ENCODE peak calls at places on chromosomes 11 and 22, in six cellular contexts. One of them, this sample, is unnamed.

GRCh38 chr11:123135863-123136446 is 59.1 kb downstream of the CLMP start:
- DNase-seq in CD8-positive, alpha-beta memory T cell: no peak
- DNase-seq in stimulated activated CD4-positive, alpha-beta T cell treated with anti-CD3 and anti-CD28 coated beads, Interleukin-12 subunit alpha, Interleukin-12 subunit beta, amount 100 ng/mL, for 24 hours: no peak
- DNase-seq in mammary epithelial cell: no peak
- DNase-seq in EH: no peak
- DNase-seq in cardiac septum: no peak
- DNase-seq in this sample: no peak

GRCh38 chr11:71079795-71080194 is 172.6 kb downstream of the SHANK2 start:
- DNase-seq in EH: no peak
- DNase-seq in stimulated activated CD4-positive, alpha-beta T cell treated with anti-CD3 and anti-CD28 coated beads, Interleukin-12 subunit alpha, Interleukin-12 subunit beta, amount 100 ng/mL, for 24 hours: no peak
- DNase-seq in cardiac septum: no peak
- DNase-seq in mammary epithelial cell: no peak
- DNase-seq in CD8-positive, alpha-beta memory T cell: no peak
- DNase-seq in this sample: no peak

GRCh38 chr22:36573815-36574350 is 44.9 kb upstream of the EIF3D start:
- DNase-seq in stimulated activated CD4-positive, alpha-beta T cell treated with anti-CD3 and anti-CD28 coated beads, Interleukin-12 subunit alpha, Interleukin-12 subunit beta, amount 100 ng/mL, for 24 hours: no peak
- DNase-seq in CD8-positive, alpha-beta memory T cell: no peak
- DNase-seq in mammary epithelial cell: no peak
- DNase-seq in EH: no peak
- DNase-seq in cardiac septum: no peak
- DNase-seq in this sample: no peak

GRCh38 chr22:39388261-39389011 is 11.1 kb upstream of the TAB1 start:
- DNase-seq in EH: peak
- DNase-seq in mammary epithelial cell: peak
- DNase-seq in CD8-positive, alpha-beta memory T cell: peak
- DNase-seq in stimulated activated CD4-positive, alpha-beta T cell treated with anti-CD3 and anti-CD28 coated beads, Interleukin-12 subunit alpha, Interleukin-12 subunit beta, amount 100 ng/mL, for 24 hours: peak
- DNase-seq in cardiac septum: peak
- DNase-seq in this sample: no peak

GRCh38 chr22:17678817-17679385 is 40.3 kb downstream of the BCL2L13 start:
- DNase-seq in mammary epithelial cell: no peak
- DNase-seq in CD8-positive, alpha-beta memory T cell: no peak
- DNase-seq in cardiac septum: no peak
- DNase-seq in EH: no peak
- DNase-seq in stimulated activated CD4-positive, alpha-beta T cell treated with anti-CD3 and anti-CD28 coated beads, Interleukin-12 subunit alpha, Interleukin-12 subunit beta, amount 100 ng/mL, for 24 hours: no peak
- DNase-seq in this sample: no peak

GRCh38 chr22:35367331-35367886 is 13.5 kb upstream of the HMOX1 start:
- DNase-seq in CD8-positive, alpha-beta memory T cell: no peak
- DNase-seq in EH: no peak
- DNase-seq in cardiac septum: no peak
- DNase-seq in mammary epithelial cell: no peak
- DNase-seq in stimulated activated CD4-positive, alpha-beta T cell treated with anti-CD3 and anti-CD28 coated beads, Interleukin-12 subunit alpha, Interleukin-12 subunit beta, amount 100 ng/mL, for 24 hours: no peak
- DNase-seq in this sample: no peak

GRCh38 chr11:107849791-107850190 is 8.8 kb downstream of the SLC35F2 start:
- DNase-seq in mammary epithelial cell: peak
- DNase-seq in EH: no peak
- DNase-seq in cardiac septum: no peak
- DNase-seq in stimulated activated CD4-positive, alpha-beta T cell treated with anti-CD3 and anti-CD28 coated beads, Interleukin-12 subunit alpha, Interleukin-12 subunit beta, amount 100 ng/mL, for 24 hours: no peak
- DNase-seq in CD8-positive, alpha-beta memory T cell: no peak
- DNase-seq in this sample: no peak

GRCh38 chr11:69335461-69336386 is 41.8 kb downstream of the MYEOV start:
- DNase-seq in CD8-positive, alpha-beta memory T cell: no peak
- DNase-seq in EH: no peak
- DNase-seq in stimulated activated CD4-positive, alpha-beta T cell treated with anti-CD3 and anti-CD28 coated beads, Interleukin-12 subunit alpha, Interleukin-12 subunit beta, amount 100 ng/mL, for 24 hours: no peak
- DNase-seq in mammary epithelial cell: no peak
- DNase-seq in cardiac septum: no peak
- DNase-seq in this sample: peak

GRCh38 chr22:50540352-50540751 is 5.3 kb upstream of the KLHDC7B start:
- DNase-seq in CD8-positive, alpha-beta memory T cell: no peak
- DNase-seq in cardiac septum: no peak
- DNase-seq in EH: no peak
- DNase-seq in stimulated activated CD4-positive, alpha-beta T cell treated with anti-CD3 and anti-CD28 coated beads, Interleukin-12 subunit alpha, Interleukin-12 subunit beta, amount 100 ng/mL, for 24 hours: no peak
- DNase-seq in mammary epithelial cell: no peak
- DNase-seq in this sample: no peak

GRCh38 chr11:92246637-92247036 is 22.0 kb downstream of the FAT3 start:
- DNase-seq in cardiac septum: no peak
- DNase-seq in CD8-positive, alpha-beta memory T cell: no peak
- DNase-seq in stimulated activated CD4-positive, alpha-beta T cell treated with anti-CD3 and anti-CD28 coated beads, Interleukin-12 subunit alpha, Interleukin-12 subunit beta, amount 100 ng/mL, for 24 hours: no peak
- DNase-seq in mammary epithelial cell: peak
- DNase-seq in EH: no peak
- DNase-seq in this sample: no peak

GRCh38 chr22:22748297-22748743 is 103.9 kb downstream of the GGTLC2 start:
- DNase-seq in stimulated activated CD4-positive, alpha-beta T cell treated with anti-CD3 and anti-CD28 coated beads, Interleukin-12 subunit alpha, Interleukin-12 subunit beta, amount 100 ng/mL, for 24 hours: no peak
- DNase-seq in CD8-positive, alpha-beta memory T cell: peak
- DNase-seq in EH: peak
- DNase-seq in mammary epithelial cell: peak
- DNase-seq in cardiac septum: no peak
- DNase-seq in this sample: no peak

GRCh38 chr22:30425616-30426394 is at the start of gene MTFP1:
- DNase-seq in CD8-positive, alpha-beta memory T cell: peak
- DNase-seq in cardiac septum: peak
- DNase-seq in stimulated activated CD4-positive, alpha-beta T cell treated with anti-CD3 and anti-CD28 coated beads, Interleukin-12 subunit alpha, Interleukin-12 subunit beta, amount 100 ng/mL, for 24 hours: peak
- DNase-seq in EH: peak
- DNase-seq in mammary epithelial cell: peak
- DNase-seq in this sample: no peak

GRCh38 chr11:111983187-111983986 is 41.8 kb upstream of the DLAT start:
- DNase-seq in EH: peak
- DNase-seq in CD8-positive, alpha-beta memory T cell: no peak
- DNase-seq in stimulated activated CD4-positive, alpha-beta T cell treated with anti-CD3 and anti-CD28 coated beads, Interleukin-12 subunit alpha, Interleukin-12 subunit beta, amount 100 ng/mL, for 24 hours: no peak
- DNase-seq in cardiac septum: no peak
- DNase-seq in mammary epithelial cell: no peak
- DNase-seq in this sample: no peak